ENCODE peak calls at places on chromosomes 3 and 15, in seven cellular contexts. R is fibroblast of lung, N is Calu3, X is sigmoid colon, J is OCI-LY7, O is heart left ventricle, D is GM10248. Q is an unnamed sample.

GRCh38 chr3:43180027-43180426 is 74.1 kb upstream of the POMGNT2 start:
- DNase-seq in R (peak; percentile 40), N (peak; percentile 27), X (no peak), J (peak; percentile 64), O (no peak), D (peak; percentile 37), Q (peak; percentile 37)

GRCh38 chr3:45978348-45978747 is 17.3 kb downstream of the FYCO1 start:
- DNase-seq in R (no peak), N (peak; percentile 71), X (no peak), J (no peak), O (no peak), D (no peak), Q (no peak)

GRCh38 chr3:60609446-60609845 is 641.8 kb downstream of the FHIT start:
- DNase-seq in R (peak; percentile 72), N (peak; percentile 30), X (no peak), J (no peak), O (no peak), D (no peak), Q (no peak)

GRCh38 chr15:33402640-33403039 is 91.9 kb downstream of the RYR3 start:
- DNase-seq in R (no peak), N (no peak), X (no peak), J (no peak), O (no peak), D (no peak), Q (no peak)

GRCh38 chr15:80301472-80301871 is 49.5 kb upstream of the CTXND1 start:
- DNase-seq in R (no peak), N (no peak), X (no peak), J (no peak), O (no peak), D (no peak), Q (no peak)

GRCh38 chr3:53030864-53031445 is 14.9 kb downstream of the SFMBT1 start:
- DNase-seq in R (no peak), N (peak; percentile 51), X (no peak), J (no peak), O (no peak), D (peak; percentile 45), Q (no peak)

GRCh38 chr3:153242900-153243299 is 80.9 kb downstream of the RAP2B start:
- DNase-seq in R (peak; percentile 35), N (no peak), X (no peak), J (no peak), O (no peak), D (no peak), Q (no peak)

GRCh38 chr15:81575436-81576123 is 201.6 kb upstream of the TMC3 start:
- DNase-seq in R (no peak), N (no peak), X (no peak), J (no peak), O (no peak), D (no peak), Q (no peak)

GRCh38 chr3:38493019-38493418 is 3.1 kb upstream of the EXOG start:
- DNase-seq in R (peak; percentile 45), N (no peak), X (no peak), J (no peak), O (no peak), D (no peak), Q (no peak)

GRCh38 chr3:64289622-64290021 is 64.4 kb upstream of the PRICKLE2 start:
- DNase-seq in R (no peak), N (no peak), X (no peak), J (no peak), O (no peak), D (no peak), Q (no peak)
- TF ChIP-seq CTCF in R (no peak), N (no peak), X (no peak), J (no peak), O (no peak), D (no peak), Q (no peak)

GRCh38 chr3:56985460-56986327 is 74.8 kb upstream of the SPATA12 start:
- DNase-seq in R (peak; percentile 47), N (no peak), X (no peak), J (peak; percentile 38), O (no peak), D (no peak), Q (no peak)
- TF ChIP-seq CTCF in R (peak; percentile 23), N (no peak), X (no peak), J (peak; percentile 33), O (no peak), D (no peak), Q (no peak)

GRCh38 chr15:73992594-73992898 is 451 bp upstream of the STOML1 start:
- DNase-seq in R (no peak), N (no peak), X (no peak), J (no peak), O (no peak), D (no peak), Q (no peak)
- TF ChIP-seq CTCF in R (no peak), N (no peak), X (no peak), J (peak; percentile 11), O (no peak), D (no peak), Q (peak; percentile 55)

DNA sequence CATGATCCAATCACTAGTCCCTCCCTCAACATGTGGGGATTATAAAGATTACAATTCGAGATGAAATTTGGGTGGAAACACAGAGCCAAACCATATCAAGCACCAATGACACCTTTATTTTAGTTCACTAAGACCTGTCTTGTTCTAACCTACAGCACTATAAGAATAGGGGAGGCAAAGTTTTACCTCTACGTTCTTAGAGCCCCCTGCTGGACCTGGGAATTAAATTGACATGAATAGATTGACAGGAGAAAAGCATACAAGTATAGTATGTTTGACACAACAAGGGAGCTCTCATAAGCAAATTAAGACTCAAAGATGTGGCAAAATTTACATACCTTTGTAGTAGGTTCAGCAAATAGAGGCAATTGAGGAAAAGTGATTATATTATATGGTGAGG is 974.4 kb upstream of the ALCAM start:
- DNase-seq in R (no peak), N (no peak), X (no peak), J (peak; percentile 7), O (no peak), D (no peak), Q (no peak)
- TF ChIP-seq CTCF in R (no peak), N (no peak), X (no peak), J (peak; percentile 25), O (no peak), D (no peak), Q (no peak)

DNA sequence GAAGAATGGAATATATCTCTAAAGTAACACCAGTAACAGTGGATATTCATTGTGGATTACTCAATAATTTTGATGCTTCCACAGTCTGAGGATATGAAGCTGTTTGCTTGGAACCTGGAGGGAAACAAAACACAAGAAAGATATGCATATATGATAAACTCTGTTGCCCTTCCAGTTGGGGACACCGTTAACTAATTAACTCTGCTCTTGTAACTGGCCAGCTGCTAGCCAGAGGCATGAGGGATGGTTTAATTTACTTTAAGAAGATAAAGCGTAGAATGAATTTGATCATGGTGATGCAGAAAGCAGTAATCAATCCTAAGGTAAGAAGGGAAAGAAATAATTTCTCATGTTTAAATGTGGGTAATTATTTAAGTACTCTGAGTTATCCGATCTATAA is 442.6 kb downstream of the NAALADL2 start:
- DNase-seq in R (no peak), N (no peak), X (no peak), J (no peak), O (no peak), D (no peak), Q (no peak)
- TF ChIP-seq CTCF in R (no peak), N (no peak), X (no peak), J (no peak), O (no peak), D (no peak), Q (no peak)

GRCh38 chr3:50617911-50618481 is 1.0 kb downstream of the MAPKAPK3 start:
- DNase-seq in R (no peak), N (no peak), X (no peak), J (no peak), O (peak; percentile 67), D (no peak), Q (no peak)

GRCh38 chr3:50622881-50623280 is 5.9 kb downstream of the MAPKAPK3 start:
- DNase-seq in R (no peak), N (no peak), X (no peak), J (no peak), O (no peak), D (no peak), Q (no peak)

GRCh38 chr3:50617096-50617791 is at the start of gene MAPKAPK3:
- DNase-seq in R (no peak), N (peak; percentile 37), X (peak; percentile 82), J (peak; percentile 47), O (no peak), D (no peak), Q (peak; percentile 40)

GRCh38 chr3:50620846-50621245 is 3.9 kb downstream of the MAPKAPK3 start:
- DNase-seq in R (peak; percentile 19), N (no peak), X (no peak), J (no peak), O (no peak), D (no peak), Q (no peak)

DNA sequence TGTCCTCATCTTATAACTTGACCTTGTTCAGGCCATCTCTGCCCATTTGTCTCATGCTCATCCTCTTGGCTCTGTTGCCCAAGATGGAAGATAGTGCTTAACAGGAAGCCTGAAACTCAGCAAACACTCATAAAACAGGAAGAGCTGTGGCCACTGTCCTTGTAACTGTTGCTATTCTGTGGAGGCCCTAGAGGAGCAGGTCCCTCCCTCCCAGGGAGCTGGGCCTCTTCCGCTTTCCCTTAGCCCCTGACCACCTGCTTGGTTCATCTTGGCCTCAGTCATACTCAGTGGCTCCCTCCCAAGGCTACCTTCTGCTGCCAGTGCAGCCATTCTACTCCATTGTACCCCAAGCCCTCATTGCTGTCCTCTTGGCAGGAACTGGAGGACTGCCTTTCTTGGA is 3.5 kb downstream of the MAPKAPK3 start:
- DNase-seq in R (no peak), N (no peak), X (no peak), J (no peak), O (no peak), D (no peak), Q (no peak)
- TF ChIP-seq CTCF in R (no peak), N (no peak), X (no peak), J (no peak), O (no peak), D (no peak), Q (no peak)

Q was measured in natural killer cell.